ENCODE peak calls at places on chromosome 13, in five cellular contexts. F is HepG2, P is H1, V is K562, A is GM12878. Q is an unnamed sample.
A peak's percentile ranks its signal among the peaks of the same experiment; 100 is the strongest.

GRCh38 chr13:81493144-81493543 is 1152.2 kb upstream of the SPRY2 start:
- DNase-seq in F (peak; percentile 29), P (no peak), V (no peak), A (peak; percentile 3), Q (no peak)

GRCh38 chr13:36214163-36214921 is at the start of gene SOHLH2:
- DNase-seq in F (no peak), P (no peak), V (peak; percentile 33), A (no peak), Q (no peak)

GRCh38 chr13:114019367-114019766 is 45.5 kb upstream of the C13orf46 start:
- DNase-seq in F (no peak), P (no peak), V (peak; percentile 84), A (no peak), Q (peak; percentile 25)

GRCh38 chr13:49997935-49998334 is 1.1 kb downstream of the TRIM13 start:
- DNase-seq in F (no peak), P (no peak), V (no peak), A (no peak), Q (no peak)

GRCh38 chr13:108037348-108037747 is 178.0 kb downstream of the LIG4 start:
- DNase-seq in F (no peak), P (no peak), V (no peak), A (no peak), Q (no peak)

GRCh38 chr13:105774739-105775460 is 760.6 kb downstream of the EFNB2 start:
- DNase-seq in F (peak; percentile 43), P (no peak), V (no peak), A (no peak), Q (peak; percentile 58)

GRCh38 chr13:107765724-107766436 is 449.5 kb downstream of the LIG4 start:
- DNase-seq in F (no peak), P (no peak), V (no peak), A (no peak), Q (no peak)

GRCh38 chr13:44380404-44381165 is 7.0 kb downstream of the SERP2 start:
- DNase-seq in F (no peak), P (no peak), V (no peak), A (no peak), Q (no peak)

GRCh38 chr13:101493541-101493940 is 41.1 kb downstream of the ITGBL1 start:
- DNase-seq in F (no peak), P (no peak), V (no peak), A (no peak), Q (no peak)

GRCh38 chr13:77022341-77022740 is 4.6 kb downstream of the FBXL3 start:
- DNase-seq in F (no peak), P (no peak), V (no peak), A (no peak), Q (no peak)

GRCh38 chr13:98751397-98752110 is 918 bp downstream of the SLC15A1 start:
- DNase-seq in F (no peak), P (peak; percentile 59), V (no peak), A (no peak), Q (peak; percentile 9)

GRCh38 chr13:30307966-30308290 is 577 bp upstream of the KATNAL1 start:
- DNase-seq in F (no peak), P (no peak), V (no peak), A (no peak), Q (no peak)

GRCh38 chr13:29513981-29514719 is 81.3 kb downstream of the SLC7A1 start:
- DNase-seq in F (no peak), P (no peak), V (no peak), A (no peak), Q (no peak)

GRCh38 chr13:51243832-51244231 is 21.6 kb downstream of the FAM124A start:
- DNase-seq in F (no peak), P (peak; percentile 72), V (no peak), A (no peak), Q (no peak)

GRCh38 chr13:111283457-111283856 is 37.0 kb upstream of the TEX29 start:
- DNase-seq in F (no peak), P (no peak), V (no peak), A (no peak), Q (no peak)

GRCh38 chr13:109904218-109904617 is 117.8 kb upstream of the IRS2 start:
- DNase-seq in F (no peak), P (no peak), V (peak; percentile 16), A (no peak), Q (peak; percentile 47)

GRCh38 chr13:51727634-51728274 is 76.2 kb downstream of the DHRS12 start:
- DNase-seq in F (no peak), P (no peak), V (no peak), A (no peak), Q (no peak)

GRCh38 chr13:69565334-69565733 is 542.3 kb upstream of the ATXN8OS start:
- DNase-seq in F (peak; percentile 52), P (no peak), V (peak; percentile 8), A (peak; percentile 12), Q (peak; percentile 1)

GRCh38 chr13:64925284-64925683 is 2304.9 kb downstream of the PCDH9 start:
- DNase-seq in F (no peak), P (peak; percentile 55), V (no peak), A (no peak), Q (no peak)

GRCh38 chr13:20721454-20722357 is 18.2 kb downstream of the IL17D start:
- DNase-seq in F (no peak), P (peak; percentile 76), V (peak; percentile 21), A (no peak), Q (no peak)

GRCh38 chr13:76791290-76791664 is 94.9 kb downstream of the KCTD12 start:
- DNase-seq in F (no peak), P (no peak), V (no peak), A (no peak), Q (no peak)

GRCh38 chr13:102856603-102857002 is 10.8 kb downstream of the ERCC5 start:
- DNase-seq in F (no peak), P (no peak), V (no peak), A (no peak), Q (no peak)

GRCh38 chr13:105874808-105875207 is 660.7 kb downstream of the EFNB2 start:
- DNase-seq in F (no peak), P (no peak), V (no peak), A (no peak), Q (no peak)

GRCh38 chr13:83327091-83327490 is 555.2 kb downstream of the SLITRK1 start:
- DNase-seq in F (no peak), P (no peak), V (no peak), A (no peak), Q (no peak)

GRCh38 chr13:50731400-50731799 is 112.1 kb downstream of the DLEU7 start:
- DNase-seq in F (no peak), P (no peak), V (no peak), A (peak; percentile 8), Q (peak; percentile 15)

GRCh38 chr13:51035469-51035868 is 75.6 kb downstream of the C13orf42 start:
- DNase-seq in F (no peak), P (peak; percentile 10), V (no peak), A (no peak), Q (no peak)

GRCh38 chr13:31418186-31418585 is 218.4 kb downstream of the B3GLCT start:
- DNase-seq in F (no peak), P (no peak), V (no peak), A (no peak), Q (no peak)
- TF ChIP-seq HDAC2 in F (no peak), P (no peak), V (no peak), A (no peak), Q (no peak)

DNA sequence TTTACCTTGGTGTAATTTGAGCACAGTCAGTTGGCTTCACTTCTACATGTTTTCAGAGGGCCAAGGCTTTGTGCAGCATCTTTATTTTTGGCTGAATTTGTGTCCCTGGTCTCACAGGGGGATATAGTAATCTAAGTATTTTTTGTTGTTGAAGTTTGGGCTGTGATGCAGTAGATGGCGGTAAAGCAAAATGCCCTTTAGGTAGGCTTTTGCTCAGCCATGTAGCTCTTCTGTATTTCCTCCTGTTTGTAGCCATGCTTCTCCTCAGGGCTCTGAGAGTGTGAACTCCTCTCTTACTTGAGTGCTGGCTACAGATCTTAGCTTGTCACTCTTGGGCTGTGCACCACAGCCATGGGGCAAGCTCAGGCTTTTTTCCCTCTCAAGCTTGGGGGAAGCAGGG is 328.6 kb downstream of the SLITRK5 start:
- DNase-seq in F (no peak), P (no peak), V (no peak), A (no peak), Q (no peak)
- TF ChIP-seq HDAC2 in F (no peak), P (no peak), V (no peak), A (no peak), Q (no peak)

GRCh38 chr13:79776538-79776937 is 295.6 kb downstream of the NDFIP2 start:
- DNase-seq in F (no peak), P (no peak), V (no peak), A (no peak), Q (no peak)
- TF ChIP-seq HDAC2 in F (no peak), P (no peak), V (no peak), A (no peak), Q (no peak)

DNA sequence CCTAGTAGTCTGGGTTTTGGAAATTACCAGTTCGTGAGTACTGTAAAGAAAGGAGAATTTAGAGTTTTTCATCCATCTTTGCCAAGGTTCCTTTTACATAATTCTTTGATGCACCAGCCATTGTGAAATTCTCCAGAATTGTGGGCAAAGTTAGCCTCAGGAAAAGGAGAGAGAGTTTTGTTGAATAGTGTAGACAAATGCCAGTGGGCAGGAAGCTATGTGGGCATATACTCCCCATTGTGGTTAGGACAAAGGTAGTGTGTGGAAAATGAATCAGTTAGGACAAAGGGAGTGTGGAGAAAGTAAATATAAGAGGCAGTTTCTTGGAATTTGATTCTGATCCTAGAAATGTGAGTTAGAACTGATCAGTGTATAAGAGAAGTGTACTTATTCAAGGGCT is 67.9 kb downstream of the PCCA start:
- DNase-seq in F (no peak), P (no peak), V (no peak), A (no peak), Q (no peak)
- TF ChIP-seq HDAC2 in F (no peak), P (no peak), V (no peak), A (no peak), Q (no peak)

Q was measured in A549.